ENCODE peak calls at places on chromosomes 5 and 9, in ten cellular contexts. H is Peyer's patch, K is AG04450, T is heart right ventricle, D is A549, J is neural progenitor cell, F is WERI-Rb-1, M is body of pancreas, L is fibroblast of lung, S is IMR-90. Y is an unnamed sample.

GRCh38 chr9:131656356-131657030 is 83.4 kb downstream of the RAPGEF1 start:
- DNase-seq in H (no peak), K (no peak), T (peak; percentile 66), D (no peak), J (no peak), F (no peak), M (no peak), L (no peak), S (no peak), Y (no peak)

GRCh38 chr9:133058550-133059320 is 3.0 kb upstream of the CEL start:
- DNase-seq in H (no peak), K (no peak), T (no peak), D (no peak), J (no peak), F (no peak), M (no peak), L (no peak), S (no peak), Y (no peak)

GRCh38 chr5:130243641-130244040 is 339.4 kb downstream of the CHSY3 start:
- DNase-seq in H (no peak), K (no peak), T (no peak), D (no peak), J (peak; percentile 13), F (peak; percentile 8), M (no peak), L (no peak), S (no peak), Y (no peak)

GRCh38 chr5:19314840-19315239 is 673.2 kb downstream of the CDH18 start:
- DNase-seq in H (no peak), K (no peak), T (no peak), D (peak; percentile 72), J (no peak), F (no peak), M (no peak), L (peak; percentile 57), S (no peak), Y (peak; percentile 85)

GRCh38 chr5:96687812-96688453 is 25.8 kb downstream of the CAST start:
- DNase-seq in H (no peak), K (no peak), T (no peak), D (peak; percentile 72), J (peak; percentile 22), F (no peak), M (no peak), L (peak; percentile 67), S (peak; percentile 76), Y (peak; percentile 80)

GRCh38 chr5:94181940-94182339 is 436.5 kb downstream of the KIAA0825 start:
- DNase-seq in H (no peak), K (no peak), T (no peak), D (peak; percentile 44), J (peak; percentile 22), F (peak; percentile 21), M (no peak), L (no peak), S (peak; percentile 24), Y (no peak)

GRCh38 chr5:126445502-126446174 is 22.4 kb downstream of the GRAMD2B start:
- DNase-seq in H (no peak), K (no peak), T (no peak), D (no peak), J (no peak), F (no peak), M (no peak), L (peak; percentile 65), S (peak; percentile 46), Y (no peak)

GRCh38 chr5:93062548-93062947 is 518.5 kb downstream of the NR2F1-AS1 start:
- DNase-seq in H (no peak), K (no peak), T (no peak), D (peak; percentile 23), J (no peak), F (peak; percentile 9), M (no peak), L (no peak), S (no peak), Y (peak; percentile 15)

GRCh38 chr5:160649304-160649703 is 202.7 kb downstream of the ATP10B start:
- DNase-seq in H (no peak), K (no peak), T (no peak), D (no peak), J (peak; percentile 67), F (peak; percentile 9), M (no peak), L (no peak), S (no peak), Y (peak; percentile 26)

GRCh38 chr5:36373527-36374086 is 71.9 kb upstream of the RANBP3L start:
- DNase-seq in H (no peak), K (no peak), T (peak; percentile 40), D (peak; percentile 42), J (no peak), F (no peak), M (peak; percentile 38), L (peak; percentile 80), S (peak; percentile 38), Y (peak; percentile 73)

GRCh38 chr9:99489043-99489378 is 266.9 kb downstream of the SEC61B start:
- DNase-seq in H (no peak), K (peak; percentile 16), T (no peak), D (no peak), J (no peak), F (no peak), M (no peak), L (peak; percentile 76), S (peak; percentile 83), Y (peak; percentile 22)

GRCh38 chr5:163504091-163504931 is 1.1 kb upstream of the MAT2B start:
- DNase-seq in H (peak; percentile 64), K (no peak), T (peak; percentile 46), D (peak; percentile 41), J (peak; percentile 55), F (peak; percentile 10), M (peak; percentile 47), L (peak; percentile 76), S (peak; percentile 52), Y (peak; percentile 41)

GRCh38 chr9:113462781-113463286 is 693 bp upstream of the RGS3 start:
- DNase-seq in H (no peak), K (no peak), T (no peak), D (no peak), J (peak; percentile 15), F (no peak), M (no peak), L (no peak), S (no peak), Y (no peak)

GRCh38 chr5:176812269-176813259 is 2.2 kb downstream of the UNC5A start:
- DNase-seq in H (no peak), K (no peak), T (no peak), D (peak; percentile 49), J (peak; percentile 89), F (peak; percentile 60), M (no peak), L (no peak), S (no peak), Y (peak; percentile 49)

GRCh38 chr5:172777381-172778222 is 6.6 kb upstream of the DUSP1 start:
- DNase-seq in H (peak; percentile 91), K (no peak), T (peak; percentile 81), D (peak; percentile 94), J (no peak), F (no peak), M (peak; percentile 75), L (peak; percentile 83), S (peak; percentile 85), Y (peak; percentile 78)

GRCh38 chr9:89637787-89638186 is 33.0 kb downstream of the GADD45G start:
- DNase-seq in H (peak; percentile 22), K (no peak), T (no peak), D (no peak), J (no peak), F (no peak), M (no peak), L (peak; percentile 11), S (no peak), Y (peak; percentile 24)

GRCh38 chr5:113264061-113264460 is 170.7 kb downstream of the TSSK1B start:
- DNase-seq in H (no peak), K (peak; percentile 64), T (no peak), D (no peak), J (no peak), F (no peak), M (no peak), L (peak; percentile 66), S (peak; percentile 96), Y (peak; percentile 46)

GRCh38 chr9:128635266-128636023 is 21.2 kb downstream of the DYNC2I2 start:
- DNase-seq in H (peak; percentile 92), K (peak; percentile 89), T (peak; percentile 86), D (peak; percentile 98), J (peak; percentile 66), F (peak; percentile 80), M (peak; percentile 93), L (peak; percentile 95), S (peak; percentile 94), Y (peak; percentile 99)
- TF ChIP-seq CTCF in H (peak; percentile 73), K (peak; percentile 88), T (peak; percentile 78), D (peak; percentile 74), J (peak; percentile 56), F (peak; percentile 71), M (peak; percentile 91), L (peak; percentile 73), S (peak; percentile 90), Y (peak; percentile 98)

DNA sequence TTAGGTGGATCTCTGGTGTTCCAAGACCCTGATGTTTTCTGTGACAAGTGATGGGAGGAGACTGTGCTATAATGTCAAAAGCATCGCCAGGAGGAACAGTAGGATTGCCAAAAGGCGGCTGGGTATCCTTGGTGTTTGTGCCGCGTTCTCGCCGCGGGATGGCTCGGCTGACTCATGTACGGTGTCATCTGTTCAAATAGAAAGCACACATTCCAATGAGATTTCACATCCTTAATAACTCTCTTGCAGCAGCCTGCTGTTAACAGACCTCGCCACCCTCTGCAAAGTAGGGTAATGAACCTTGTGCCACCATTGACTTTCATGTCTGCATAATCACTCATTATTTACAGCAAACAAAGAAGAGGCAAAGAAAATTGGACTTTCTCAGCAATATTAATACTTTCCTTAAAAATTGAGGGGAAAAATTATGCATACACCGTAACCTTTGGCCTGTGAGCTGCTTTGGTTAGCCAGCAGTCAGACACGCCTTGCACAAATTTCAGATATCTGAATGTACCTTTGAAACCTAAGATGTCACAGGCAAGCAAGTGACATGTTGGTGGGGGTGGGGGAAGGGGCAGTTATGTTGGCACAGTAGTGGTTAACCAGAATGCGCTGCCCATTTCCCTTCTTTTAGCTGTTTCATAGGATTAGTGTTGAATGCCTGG is 289.4 kb downstream of the EFNA5 start:
- DNase-seq in H (no peak), K (no peak), T (no peak), D (peak; percentile 95), J (no peak), F (no peak), M (no peak), L (peak; percentile 88), S (peak; percentile 75), Y (peak; percentile 94)
- H3K27ac ChIP-seq in H (no peak overlapping the region), K (peak overlapping the region; percentile 22), T (no peak overlapping the region), D (peak overlapping the region; percentile 88), J (no peak overlapping the region), F (no peak overlapping the region), M (no peak overlapping the region), L (no peak overlapping the region), S (no peak overlapping the region), Y (peak overlapping the region; percentile 82)

DNA sequence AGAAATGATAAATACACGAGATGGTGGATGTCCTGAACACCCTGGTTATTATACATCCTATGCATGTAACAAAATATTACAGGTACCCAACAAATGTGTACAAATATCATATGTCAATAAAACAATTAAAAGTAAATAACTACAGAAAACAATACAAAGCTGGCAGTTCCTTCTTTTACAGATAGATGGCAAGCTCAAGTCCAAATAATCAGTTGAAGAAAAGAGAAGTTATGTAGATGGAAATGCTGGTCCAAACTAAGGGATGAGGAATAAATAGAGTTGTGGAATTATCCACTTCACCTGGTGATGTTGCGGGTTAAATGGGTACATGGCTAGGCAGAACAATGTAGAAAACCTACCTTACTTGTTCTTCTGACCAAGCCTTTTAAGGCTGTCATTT is 79.4 kb downstream of the PALM2AKAP2 start:
- DNase-seq in H (no peak), K (no peak), T (no peak), D (no peak), J (no peak), F (no peak), M (no peak), L (no peak), S (no peak), Y (no peak)
- TF ChIP-seq CTCF in H (no peak), K (peak; percentile 47), T (peak; percentile 29), D (no peak), J (peak; percentile 14), F (no peak), M (no peak), L (peak; percentile 54), S (peak; percentile 30), Y (peak; percentile 23)

GRCh38 chr5:151018846-151019245 is 1.5 kb upstream of the GPX3 start:
- DNase-seq in H (no peak), K (no peak), T (no peak), D (no peak), J (no peak), F (no peak), M (no peak), L (peak; percentile 56), S (no peak), Y (no peak)
- H3K27ac ChIP-seq in H (no peak overlapping the region), K (no peak overlapping the region), T (no peak overlapping the region), D (no peak overlapping the region), J (no peak overlapping the region), F (no peak overlapping the region), M (no peak overlapping the region), L (no peak overlapping the region), S (no peak overlapping the region), Y (no peak overlapping the region)